ENCODE peak calls at places on chromosomes 5 and 9, in five cellular contexts. G is fibroblast of pulmonary artery, R is ascending aorta, J is pancreas, S is OCI-LY7. V is an unnamed sample.

GRCh38 chr9:34522971-34523797 is at the start of gene ENHO:
- DNase-seq in G (peak; percentile 85), R (peak; percentile 93), J (peak; percentile 88), S (peak; percentile 87), V (peak; percentile 84)

GRCh38 chr5:134833340-134834032 is 12.3 kb upstream of the C5orf24 start:
- DNase-seq in G (peak; percentile 40), R (no peak), J (no peak), S (no peak), V (no peak)

GRCh38 chr5:172931001-172931536 is 28.2 kb upstream of the RPL26L1 start:
- DNase-seq in G (peak; percentile 90), R (peak; percentile 95), J (no peak), S (no peak), V (no peak)

GRCh38 chr5:38591450-38591849 is 35.0 kb upstream of the LIFR start:
- DNase-seq in G (no peak), R (no peak), J (no peak), S (no peak), V (no peak)

GRCh38 chr9:109094268-109094667 is 25.5 kb downstream of the TMEM245 start:
- DNase-seq in G (no peak), R (no peak), J (no peak), S (no peak), V (no peak)

GRCh38 chr5:75536147-75536546 is 24.5 kb downstream of the POLK start:
- DNase-seq in G (no peak), R (no peak), J (no peak), S (no peak), V (no peak)

GRCh38 chr5:98839469-98840383 is 66.3 kb downstream of the RGMB start:
- DNase-seq in G (peak; percentile 40), R (no peak), J (no peak), S (peak; percentile 9), V (no peak)

GRCh38 chr9:123617952-123618678 is 262.1 kb downstream of the CRB2 start:
- DNase-seq in G (no peak), R (no peak), J (no peak), S (no peak), V (no peak)

GRCh38 chr9:34611251-34611810 is 566 bp downstream of the RPP25L start:
- DNase-seq in G (no peak), R (no peak), J (peak; percentile 23), S (peak; percentile 27), V (peak; percentile 15)

GRCh38 chr5:151070449-151070848 is 10.4 kb downstream of the TNIP1 start:
- DNase-seq in G (no peak), R (no peak), J (no peak), S (no peak), V (no peak)

GRCh38 chr5:102241809-102242421 is 54.2 kb downstream of the SLCO4C1 start:
- DNase-seq in G (no peak), R (no peak), J (no peak), S (no peak), V (no peak)

GRCh38 chr5:410911-411517 is 32.0 kb upstream of the EXOC3 start:
- DNase-seq in G (no peak), R (no peak), J (no peak), S (no peak), V (no peak)

GRCh38 chr9:23824241-23825142 is 1.5 kb downstream of the ELAVL2 start:
- DNase-seq in G (no peak), R (no peak), J (no peak), S (no peak), V (no peak)

GRCh38 chr9:130266236-130267098 is 907 bp downstream of the HMCN2 start:
- DNase-seq in G (no peak), R (peak; percentile 53), J (no peak), S (no peak), V (no peak)

GRCh38 chr5:112238473-112238872 is 180.6 kb downstream of the EPB41L4A start:
- DNase-seq in G (no peak), R (no peak), J (no peak), S (peak; percentile 22), V (no peak)

GRCh38 chr9:10045598-10045997 is 567.2 kb downstream of the PTPRD start:
- DNase-seq in G (peak; percentile 14), R (no peak), J (no peak), S (peak; percentile 4), V (no peak)

DNA sequence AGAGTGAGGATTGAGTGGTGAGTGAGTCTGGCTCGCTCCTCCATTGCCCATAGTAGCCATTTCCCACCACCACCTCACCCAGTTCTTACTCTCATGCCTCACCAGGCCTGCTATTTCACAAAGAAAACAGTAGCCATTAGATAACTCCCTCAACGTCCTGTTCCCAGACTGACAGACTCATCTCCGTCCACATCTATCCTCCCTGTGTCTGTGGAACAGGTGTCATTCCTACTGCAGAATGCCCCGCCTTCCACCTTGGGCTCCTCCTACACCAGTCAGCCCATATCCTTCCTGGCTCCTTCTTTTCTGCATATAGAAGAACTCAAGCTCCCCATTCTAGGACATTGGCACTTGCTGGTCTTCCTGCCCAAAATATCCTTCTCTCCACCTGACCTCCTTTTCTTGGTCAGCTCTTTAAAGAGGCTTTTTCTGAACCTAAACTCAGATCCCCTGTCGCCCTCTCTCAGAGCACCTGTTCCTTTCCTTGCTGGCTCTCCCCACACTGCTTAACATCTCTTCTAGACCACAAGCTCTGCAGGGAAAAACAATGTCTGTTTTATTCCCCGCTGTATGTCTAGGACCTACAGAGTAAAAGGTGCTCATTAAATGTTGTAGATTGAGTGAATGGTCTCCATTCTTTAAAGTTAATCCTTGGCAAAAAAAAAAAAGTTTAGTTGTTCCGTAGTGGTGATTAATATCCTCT is 3.2 kb downstream of the TNFAIP8 start:
- DNase-seq in G (no peak), R (no peak), J (no peak), S (no peak), V (no peak)
- H3K4me3 ChIP-seq in G (no peak overlapping the region), R (no peak overlapping the region), J (no peak overlapping the region), S (no peak overlapping the region), V (peak overlapping the region; percentile 76)

GRCh38 chr5:148776261-148776660 is 50.1 kb upstream of the ADRB2 start:
- DNase-seq in G (no peak), R (no peak), J (no peak), S (no peak), V (no peak)

GRCh38 chr5:148781771-148782170 is 44.6 kb upstream of the ADRB2 start:
- DNase-seq in G (no peak), R (no peak), J (no peak), S (no peak), V (no peak)

GRCh38 chr5:148776780-148777179 is 49.6 kb upstream of the ADRB2 start:
- DNase-seq in G (peak; percentile 51), R (peak; percentile 70), J (no peak), S (no peak), V (no peak)

GRCh38 chr5:148778891-148779290 is 47.5 kb upstream of the ADRB2 start:
- DNase-seq in G (no peak), R (no peak), J (no peak), S (no peak), V (no peak)

DNA sequence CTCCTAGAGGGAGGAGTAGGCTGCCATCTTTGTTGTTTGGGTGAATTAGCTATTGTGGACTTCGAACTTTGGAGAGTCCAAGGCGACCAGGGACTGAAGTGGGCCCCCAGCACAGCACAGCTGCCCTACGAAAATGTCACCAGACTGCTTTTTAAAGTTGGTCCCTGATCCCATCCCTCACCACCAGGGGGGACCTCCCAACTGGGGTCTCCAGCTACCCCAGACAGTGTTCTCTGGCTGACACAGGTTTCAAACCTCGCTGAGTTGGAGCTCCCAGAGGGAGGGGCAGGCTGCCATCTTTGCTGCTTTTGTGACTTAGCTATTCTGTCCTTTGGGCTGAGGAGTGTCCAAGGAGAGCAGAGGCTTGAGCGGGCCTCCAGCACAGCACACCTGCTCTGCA is 45.7 kb upstream of the ADRB2 start:
- DNase-seq in G (no peak), R (no peak), J (no peak), S (peak; percentile 29), V (no peak)
- TF ChIP-seq CTCF in G (no peak), R (no peak), J (no peak), S (peak; percentile 43), V (no peak)

GRCh38 chr5:135934939-135935338 is 19.8 kb downstream of the LECT2 start:
- DNase-seq in G (peak; percentile 41), R (no peak), J (no peak), S (no peak), V (no peak)

GRCh38 chr5:135930029-135930948 is 24.5 kb downstream of the LECT2 start:
- DNase-seq in G (no peak), R (no peak), J (no peak), S (no peak), V (peak; percentile 1)

DNA sequence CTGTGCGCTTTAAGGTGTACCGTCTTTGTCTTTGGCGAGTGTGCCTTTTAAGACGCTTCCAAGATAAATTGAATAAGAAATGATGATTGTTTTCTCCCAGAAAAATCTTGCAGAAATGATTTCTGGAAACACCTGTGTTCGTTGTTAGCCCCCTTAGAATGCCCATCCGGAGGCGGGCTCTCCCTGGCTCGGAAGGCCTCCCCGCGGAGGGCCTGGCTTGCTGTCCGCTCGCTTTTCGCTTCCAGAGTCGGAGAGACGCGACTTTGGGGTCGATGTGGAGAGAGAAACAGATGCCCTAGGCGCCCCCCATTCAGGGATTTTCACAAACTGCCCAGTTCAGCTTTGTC is 23.9 kb downstream of the LECT2 start:
- DNase-seq in G (no peak), R (no peak), J (no peak), S (no peak), V (no peak)
- H3K4me3 ChIP-seq in G (no peak overlapping the region), R (no peak overlapping the region), J (no peak overlapping the region), S (no peak overlapping the region), V (no peak overlapping the region)

GRCh38 chr5:77973253-77973609 is 197.1 kb upstream of the TBCA start:
- DNase-seq in G (no peak), R (no peak), J (no peak), S (no peak), V (no peak)
- TF ChIP-seq CTCF in G (no peak), R (no peak), J (no peak), S (no peak), V (no peak)

DNA sequence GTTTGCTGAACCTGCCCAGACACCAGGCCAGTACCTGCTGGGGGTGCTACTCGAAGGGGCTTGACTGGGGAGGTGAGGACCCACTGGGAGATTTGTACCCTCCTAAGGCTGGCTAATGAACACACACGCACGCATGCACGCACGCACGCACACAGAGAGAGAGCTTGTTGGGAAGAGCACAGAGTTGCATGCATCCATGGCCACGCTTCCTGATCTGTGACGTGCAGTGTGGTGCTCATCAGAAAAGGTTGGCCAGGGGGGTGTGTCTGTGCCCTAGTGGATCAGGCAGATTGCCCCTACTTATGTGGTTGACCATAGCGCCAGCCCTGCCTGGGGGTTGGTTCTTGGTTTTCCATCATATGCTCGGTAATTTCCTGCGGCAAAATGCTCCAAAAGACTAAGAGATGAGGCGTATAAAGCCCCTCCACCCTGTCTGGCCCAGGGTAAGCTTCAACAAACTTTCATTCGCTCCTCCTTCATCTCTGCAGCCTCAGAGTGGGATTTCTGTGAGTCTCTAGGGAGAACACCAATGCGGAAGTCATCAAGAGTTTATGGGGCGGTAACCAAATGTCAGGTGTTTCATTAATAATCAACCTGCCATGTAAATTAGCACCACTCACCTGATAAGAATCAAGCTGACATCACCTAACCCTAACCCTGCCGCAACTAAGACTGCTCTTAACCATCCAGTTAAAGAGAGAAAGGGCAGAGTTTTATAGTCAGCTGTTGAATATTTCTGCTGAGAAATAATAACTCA is 8.0 kb upstream of the GFI1B start:
- DNase-seq in G (no peak), R (no peak), J (no peak), S (no peak), V (no peak)
- H3K4me3 ChIP-seq in G (no peak overlapping the region), R (no peak overlapping the region), J (no peak overlapping the region), S (no peak overlapping the region), V (no peak overlapping the region)

GRCh38 chr9:22307013-22307711 is 139.5 kb upstream of the DMRTA1 start:
- DNase-seq in G (peak; percentile 76), R (no peak), J (peak; percentile 7), S (peak; percentile 60), V (no peak)
- TF ChIP-seq CTCF in G (peak; percentile 68), R (peak; percentile 53), J (peak; percentile 48), S (peak; percentile 85), V (peak; percentile 32)